ENCODE peak calls at places on chromosomes 7 and 10, in five cellular contexts. One of them, this sample, is unnamed.

GRCh38 chr10:84510121-84510520 is 181.7 kb downstream of the CCSER2 start:
- DNase-seq in HCT116: no peak
- DNase-seq in GM12878: no peak
- DNase-seq in HepG2: no peak
- DNase-seq in endothelial cell of umbilical vein: peak; percentile 86
- DNase-seq in this sample: no peak

GRCh38 chr7:157990878-157991250 is 596.8 kb downstream of the PTPRN2 start:
- DNase-seq in HCT116: no peak
- DNase-seq in GM12878: no peak
- DNase-seq in HepG2: no peak
- DNase-seq in endothelial cell of umbilical vein: no peak
- DNase-seq in this sample: no peak

GRCh38 chr10:112552593-112553110 is 105.6 kb downstream of the VTI1A start:
- DNase-seq in HCT116: no peak
- DNase-seq in GM12878: no peak
- DNase-seq in HepG2: peak; percentile 12
- DNase-seq in endothelial cell of umbilical vein: no peak
- DNase-seq in this sample: no peak

GRCh38 chr7:155198901-155199845 is 98.5 kb upstream of the INSIG1 start:
- DNase-seq in HCT116: no peak
- DNase-seq in GM12878: no peak
- DNase-seq in HepG2: no peak
- DNase-seq in endothelial cell of umbilical vein: no peak
- DNase-seq in this sample: no peak

GRCh38 chr7:63028376-63029206 is 970.1 kb upstream of the ZNF722 start:
- DNase-seq in HCT116: no peak
- DNase-seq in GM12878: no peak
- DNase-seq in HepG2: no peak
- DNase-seq in endothelial cell of umbilical vein: no peak
- DNase-seq in this sample: no peak

GRCh38 chr10:71255817-71256660 is 43.7 kb downstream of the UNC5B start:
- DNase-seq in HCT116: peak; percentile 56
- DNase-seq in GM12878: no peak
- DNase-seq in HepG2: no peak
- DNase-seq in endothelial cell of umbilical vein: peak; percentile 84
- DNase-seq in this sample: no peak

GRCh38 chr10:71509444-71509843 is 112.7 kb downstream of the CDH23 start:
- DNase-seq in HCT116: no peak
- DNase-seq in GM12878: no peak
- DNase-seq in HepG2: no peak
- DNase-seq in endothelial cell of umbilical vein: no peak
- DNase-seq in this sample: no peak

GRCh38 chr10:1047937-1048336 is 982 bp downstream of the IDI1 start:
- DNase-seq in HCT116: no peak
- DNase-seq in GM12878: no peak
- DNase-seq in HepG2: no peak
- DNase-seq in endothelial cell of umbilical vein: peak; percentile 24
- DNase-seq in this sample: peak; percentile 39

GRCh38 chr7:43038229-43038628 is 74.2 kb upstream of the HECW1 start:
- DNase-seq in HCT116: no peak
- DNase-seq in GM12878: no peak
- DNase-seq in HepG2: no peak
- DNase-seq in endothelial cell of umbilical vein: no peak
- DNase-seq in this sample: no peak

GRCh38 chr10:73379064-73379748 is 20.5 kb upstream of the CFAP70 start:
- DNase-seq in HCT116: no peak
- DNase-seq in GM12878: no peak
- DNase-seq in HepG2: no peak
- DNase-seq in endothelial cell of umbilical vein: no peak
- DNase-seq in this sample: no peak

GRCh38 chr10:52578871-52579405 is 193.6 kb downstream of the MBL2 start:
- DNase-seq in HCT116: no peak
- DNase-seq in GM12878: no peak
- DNase-seq in HepG2: no peak
- DNase-seq in endothelial cell of umbilical vein: peak; percentile 96
- DNase-seq in this sample: no peak

GRCh38 chr7:30923009-30923773 is 11.5 kb downstream of the AQP1 start:
- DNase-seq in HCT116: no peak
- DNase-seq in GM12878: no peak
- DNase-seq in HepG2: no peak
- DNase-seq in endothelial cell of umbilical vein: no peak
- DNase-seq in this sample: no peak

GRCh38 chr10:124074471-124075109 is 18.8 kb downstream of the CHST15 start:
- DNase-seq in HCT116: no peak
- DNase-seq in GM12878: no peak
- DNase-seq in HepG2: no peak
- DNase-seq in endothelial cell of umbilical vein: no peak
- DNase-seq in this sample: no peak

GRCh38 chr10:88090568-88091214 is 227.3 kb downstream of the PTEN start:
- DNase-seq in HCT116: no peak
- DNase-seq in GM12878: no peak
- DNase-seq in HepG2: no peak
- DNase-seq in endothelial cell of umbilical vein: no peak
- DNase-seq in this sample: no peak

GRCh38 chr7:133941496-133941895 is 185.6 kb upstream of the LRGUK start:
- DNase-seq in HCT116: no peak
- DNase-seq in GM12878: no peak
- DNase-seq in HepG2: no peak
- DNase-seq in endothelial cell of umbilical vein: no peak
- DNase-seq in this sample: no peak

GRCh38 chr7:30974605-30975256 is 11.0 kb downstream of the GHRHR start:
- DNase-seq in HCT116: peak; percentile 46
- DNase-seq in GM12878: peak; percentile 60
- DNase-seq in HepG2: peak; percentile 60
- DNase-seq in endothelial cell of umbilical vein: peak; percentile 62
- DNase-seq in this sample: peak; percentile 88

GRCh38 chr10:124699471-124700292 is 44.5 kb downstream of the FAM53B start:
- DNase-seq in HCT116: no peak
- DNase-seq in GM12878: no peak
- DNase-seq in HepG2: no peak
- DNase-seq in endothelial cell of umbilical vein: no peak
- DNase-seq in this sample: no peak

GRCh38 chr7:66152538-66153191 is 38.0 kb downstream of the CRCP start:
- DNase-seq in HCT116: no peak
- DNase-seq in GM12878: no peak
- DNase-seq in HepG2: no peak
- DNase-seq in endothelial cell of umbilical vein: peak; percentile 56
- DNase-seq in this sample: peak; percentile 57

GRCh38 chr10:49161411-49161997 is 26.7 kb downstream of the TMEM273 start:
- DNase-seq in HCT116: no peak
- DNase-seq in GM12878: no peak
- DNase-seq in HepG2: no peak
- DNase-seq in endothelial cell of umbilical vein: peak; percentile 7
- DNase-seq in this sample: peak; percentile 66

GRCh38 chr7:142496545-142496991 is 238.7 kb upstream of the PRSS58 start:
- DNase-seq in HCT116: peak; percentile 42
- DNase-seq in GM12878: no peak
- DNase-seq in HepG2: peak; percentile 18
- DNase-seq in endothelial cell of umbilical vein: peak; percentile 41
- DNase-seq in this sample: peak; percentile 61

GRCh38 chr7:7970620-7971307 is 2.2 kb downstream of the GLCCI1 start:
- DNase-seq in HCT116: no peak
- DNase-seq in GM12878: no peak
- DNase-seq in HepG2: no peak
- DNase-seq in endothelial cell of umbilical vein: peak; percentile 26
- DNase-seq in this sample: no peak

GRCh38 chr10:133156674-133157579 is 3.1 kb upstream of the KNDC1 start:
- DNase-seq in HCT116: no peak
- DNase-seq in GM12878: no peak
- DNase-seq in HepG2: no peak
- DNase-seq in endothelial cell of umbilical vein: no peak
- DNase-seq in this sample: no peak

GRCh38 chr7:108246227-108246837 is 116.2 kb upstream of the LAMB4 start:
- DNase-seq in HCT116: peak; percentile 61
- DNase-seq in GM12878: peak; percentile 26
- DNase-seq in HepG2: peak; percentile 80
- DNase-seq in endothelial cell of umbilical vein: peak; percentile 91
- DNase-seq in this sample: peak; percentile 8

GRCh38 chr10:31134303-31134928 is 102.8 kb upstream of the ZNF438 start:
- DNase-seq in HCT116: no peak
- DNase-seq in GM12878: peak; percentile 11
- DNase-seq in HepG2: peak; percentile 7
- DNase-seq in endothelial cell of umbilical vein: peak; percentile 79
- DNase-seq in this sample: peak; percentile 57

GRCh38 chr7:35003679-35004278 is 33.5 kb downstream of the DPY19L1 start:
- DNase-seq in HCT116: peak; percentile 99
- DNase-seq in GM12878: no peak
- DNase-seq in HepG2: peak; percentile 15
- DNase-seq in endothelial cell of umbilical vein: peak; percentile 73
- DNase-seq in this sample: no peak

GRCh38 chr7:41886257-41886905 is 183.5 kb upstream of the INHBA start:
- DNase-seq in HCT116: no peak
- DNase-seq in GM12878: no peak
- DNase-seq in HepG2: no peak
- DNase-seq in endothelial cell of umbilical vein: no peak
- DNase-seq in this sample: no peak

GRCh38 chr10:103969436-103969835 is 2.5 kb downstream of the SLK start:
- DNase-seq in HCT116: no peak
- DNase-seq in GM12878: no peak
- DNase-seq in HepG2: no peak
- DNase-seq in endothelial cell of umbilical vein: no peak
- DNase-seq in this sample: no peak

GRCh38 chr7:151400626-151401315 is 9.1 kb downstream of the WDR86 start:
- DNase-seq in HCT116: no peak
- DNase-seq in GM12878: peak; percentile 41
- DNase-seq in HepG2: no peak
- DNase-seq in endothelial cell of umbilical vein: no peak
- DNase-seq in this sample: no peak

DNA sequence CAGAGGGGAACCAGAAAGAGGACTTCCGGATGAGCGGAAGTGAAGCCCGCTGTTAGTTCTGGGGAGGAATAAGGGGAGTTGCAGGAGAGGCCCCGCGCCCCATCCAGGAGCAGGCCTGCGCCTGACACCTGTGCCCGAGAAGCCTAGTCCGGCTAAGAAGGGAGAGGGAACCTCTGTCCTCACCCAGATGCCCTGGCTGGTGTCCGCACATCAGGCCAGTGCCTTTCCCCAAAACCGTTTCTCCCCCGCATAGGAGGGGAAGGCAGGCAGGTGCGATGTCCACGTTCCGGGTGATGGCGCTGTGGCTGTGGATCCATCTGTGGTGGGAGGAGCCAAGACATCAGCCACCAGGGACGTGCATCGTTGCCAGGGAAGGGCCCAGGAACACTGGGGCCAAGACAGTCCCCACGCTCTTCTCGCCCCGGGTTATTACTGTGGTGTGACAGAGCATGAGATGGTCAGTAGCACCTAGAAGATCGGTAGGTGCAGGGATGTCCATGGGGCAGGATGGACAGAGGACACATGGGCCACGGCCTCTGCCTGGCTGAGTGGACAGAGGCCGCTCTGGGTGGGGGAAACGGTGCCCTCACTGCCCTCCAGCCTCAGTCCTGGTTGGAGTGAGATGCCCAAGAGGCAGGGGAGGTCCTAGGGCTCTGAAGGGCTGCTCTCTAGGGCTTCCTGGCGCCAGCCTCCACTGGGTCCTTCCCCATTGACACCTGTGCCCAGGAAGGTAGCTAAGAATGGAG is 262.7 kb downstream of the CELF2 start:
- DNase-seq in HCT116: no peak
- DNase-seq in GM12878: no peak
- DNase-seq in HepG2: no peak
- DNase-seq in endothelial cell of umbilical vein: no peak
- DNase-seq in this sample: no peak
- TF ChIP-seq POLR2AphosphoS5 in HCT116: no peak
- TF ChIP-seq POLR2AphosphoS5 in GM12878: peak; percentile 14
- TF ChIP-seq POLR2AphosphoS5 in HepG2: no peak
- TF ChIP-seq POLR2AphosphoS5 in endothelial cell of umbilical vein: no peak
- TF ChIP-seq POLR2AphosphoS5 in this sample: no peak

DNA sequence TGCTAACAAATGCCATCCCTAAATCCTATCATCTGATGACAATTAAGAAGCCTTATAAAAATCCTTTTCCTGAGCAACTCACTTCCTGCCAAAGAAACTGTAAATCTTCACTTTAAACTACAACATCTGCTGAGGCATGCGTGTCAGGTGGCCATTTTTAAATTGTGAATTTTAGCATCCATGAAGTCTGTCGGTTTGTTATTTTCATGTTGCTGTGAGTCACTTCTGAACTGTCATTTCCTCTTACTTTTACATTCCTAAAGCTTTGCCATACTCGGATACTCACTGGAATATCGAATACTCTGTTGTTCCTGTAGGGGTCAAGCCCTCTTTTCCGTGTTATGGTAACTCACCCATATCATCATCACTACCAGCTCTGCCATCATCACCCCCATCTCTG is 34.3 kb upstream of the TMEM26 start:
- DNase-seq in HCT116: no peak
- DNase-seq in GM12878: no peak
- DNase-seq in HepG2: no peak
- DNase-seq in endothelial cell of umbilical vein: peak; percentile 56
- DNase-seq in this sample: no peak
- H3K4me2 ChIP-seq in HCT116: no peak overlapping the region
- H3K4me2 ChIP-seq in GM12878: no peak overlapping the region
- H3K4me2 ChIP-seq in HepG2: no peak overlapping the region
- H3K4me2 ChIP-seq in endothelial cell of umbilical vein: no peak overlapping the region
- H3K4me2 ChIP-seq in this sample: no peak overlapping the region

GRCh38 chr7:99576251-99576650 is 17.8 kb downstream of the ZNF655 start:
- DNase-seq in HCT116: no peak
- DNase-seq in GM12878: no peak
- DNase-seq in HepG2: no peak
- DNase-seq in endothelial cell of umbilical vein: no peak
- DNase-seq in this sample: peak; percentile 56

GRCh38 chr7:99579281-99579955 is 18.6 kb upstream of the TMEM225B start:
- DNase-seq in HCT116: no peak
- DNase-seq in GM12878: no peak
- DNase-seq in HepG2: no peak
- DNase-seq in endothelial cell of umbilical vein: no peak
- DNase-seq in this sample: no peak

GRCh38 chr7:99579956-99580777 is 17.9 kb upstream of the TMEM225B start:
- DNase-seq in HCT116: no peak
- DNase-seq in GM12878: no peak
- DNase-seq in HepG2: peak; percentile 6
- DNase-seq in endothelial cell of umbilical vein: peak; percentile 50
- DNase-seq in this sample: peak; percentile 92
- TF ChIP-seq CTCF in HCT116: no peak
- TF ChIP-seq CTCF in GM12878: no peak
- TF ChIP-seq CTCF in HepG2: peak; percentile 76
- TF ChIP-seq CTCF in endothelial cell of umbilical vein: peak; percentile 40
- TF ChIP-seq CTCF in this sample: peak; percentile 72

GRCh38 chr10:44969854-44970253 is 8.8 kb downstream of the DEPP1 start:
- DNase-seq in HCT116: no peak
- DNase-seq in GM12878: no peak
- DNase-seq in HepG2: no peak
- DNase-seq in endothelial cell of umbilical vein: no peak
- DNase-seq in this sample: no peak
- TF ChIP-seq POLR2AphosphoS5 in HCT116: no peak
- TF ChIP-seq POLR2AphosphoS5 in GM12878: no peak
- TF ChIP-seq POLR2AphosphoS5 in HepG2: no peak
- TF ChIP-seq POLR2AphosphoS5 in endothelial cell of umbilical vein: no peak
- TF ChIP-seq POLR2AphosphoS5 in this sample: no peak

GRCh38 chr7:1741751-1742554 is 71.9 kb downstream of the ELFN1 start:
- DNase-seq in HCT116: peak; percentile 66
- DNase-seq in GM12878: no peak
- DNase-seq in HepG2: no peak
- DNase-seq in endothelial cell of umbilical vein: no peak
- DNase-seq in this sample: no peak
- H3K4me2 ChIP-seq in HCT116: peak overlapping the region; percentile 99
- H3K4me2 ChIP-seq in GM12878: no peak overlapping the region
- H3K4me2 ChIP-seq in HepG2: peak overlapping the region; percentile 73
- H3K4me2 ChIP-seq in endothelial cell of umbilical vein: peak overlapping the region; percentile 35
- H3K4me2 ChIP-seq in this sample: no peak overlapping the region

GRCh38 chr7:44138698-44139097 is 2.4 kb downstream of the MYL7 start:
- DNase-seq in HCT116: no peak
- DNase-seq in GM12878: no peak
- DNase-seq in HepG2: no peak
- DNase-seq in endothelial cell of umbilical vein: no peak
- DNase-seq in this sample: no peak
- TF ChIP-seq CTCF in HCT116: no peak
- TF ChIP-seq CTCF in GM12878: no peak
- TF ChIP-seq CTCF in HepG2: peak; percentile 36
- TF ChIP-seq CTCF in endothelial cell of umbilical vein: no peak
- TF ChIP-seq CTCF in this sample: no peak

GRCh38 chr7:120123528-120123927 is 149.4 kb upstream of the KCND2 start:
- DNase-seq in HCT116: no peak
- DNase-seq in GM12878: no peak
- DNase-seq in HepG2: no peak
- DNase-seq in endothelial cell of umbilical vein: no peak
- DNase-seq in this sample: no peak
- TF ChIP-seq POLR2AphosphoS5 in HCT116: no peak
- TF ChIP-seq POLR2AphosphoS5 in GM12878: no peak
- TF ChIP-seq POLR2AphosphoS5 in HepG2: no peak
- TF ChIP-seq POLR2AphosphoS5 in endothelial cell of umbilical vein: no peak
- TF ChIP-seq POLR2AphosphoS5 in this sample: no peak